ENCODE peak calls at places on chromosomes 1 and 21, in eight cellular contexts. S is progenitor cell of endocrine pancreas, R is tibial nerve, M is adrenal gland, C is IMR-90, K is neural crest cell, P is choroid plexus epithelial cell, A is PC-9. G is an unnamed sample.
A peak's percentile ranks its signal among the peaks of the same experiment; 100 is the strongest.

GRCh38 chr1:39006287-39006686 is 15.2 kb downstream of the AKIRIN1 start:
- DNase-seq in S (no peak), R (no peak), M (no peak), C (no peak), K (no peak), P (no peak), A (no peak), G (no peak)

GRCh38 chr1:119004781-119005180 is 16.6 kb upstream of the TBX15 start:
- DNase-seq in S (no peak), R (no peak), M (no peak), C (no peak), K (no peak), P (no peak), A (no peak), G (no peak)

GRCh38 chr1:17211377-17211776 is 6.4 kb downstream of the PADI1 start:
- DNase-seq in S (no peak), R (no peak), M (no peak), C (no peak), K (no peak), P (no peak), A (no peak), G (no peak)

GRCh38 chr1:66360285-66360724 is 173.6 kb upstream of the SGIP1 start:
- DNase-seq in S (no peak), R (no peak), M (no peak), C (no peak), K (no peak), P (no peak), A (no peak), G (no peak)

GRCh38 chr21:42850463-42850862 is 28.9 kb downstream of the WDR4 start:
- DNase-seq in S (no peak), R (no peak), M (no peak), C (no peak), K (no peak), P (no peak), A (no peak), G (no peak)

GRCh38 chr1:153490272-153491051 is 30.0 kb upstream of the S100A7 start:
- DNase-seq in S (no peak), R (peak; percentile 92), M (peak; percentile 85), C (peak; percentile 97), K (no peak), P (peak; percentile 88), A (peak; percentile 88), G (no peak)

GRCh38 chr1:109719337-109719837 is 7.3 kb downstream of the GSTM5 start:
- DNase-seq in S (no peak), R (no peak), M (no peak), C (peak; percentile 57), K (no peak), P (peak; percentile 30), A (peak; percentile 66), G (no peak)

GRCh38 chr1:84758968-84759491 is 68.8 kb upstream of the SSX2IP start:
- DNase-seq in S (no peak), R (peak; percentile 24), M (no peak), C (peak; percentile 53), K (no peak), P (peak; percentile 37), A (no peak), G (no peak)

GRCh38 chr1:101150266-101150665 is 86.6 kb upstream of the S1PR1 start:
- DNase-seq in S (no peak), R (no peak), M (no peak), C (no peak), K (no peak), P (no peak), A (peak; percentile 20), G (no peak)

GRCh38 chr1:99963041-99963795 is 6.6 kb upstream of the SLC35A3 start:
- DNase-seq in S (no peak), R (no peak), M (no peak), C (peak; percentile 73), K (no peak), P (peak; percentile 74), A (peak; percentile 60), G (no peak)

GRCh38 chr1:230679131-230679530 is 34.8 kb downstream of the AGT start:
- DNase-seq in S (no peak), R (no peak), M (no peak), C (no peak), K (no peak), P (no peak), A (no peak), G (no peak)

GRCh38 chr1:7991504-7992440 is 30.3 kb downstream of the PARK7 start:
- DNase-seq in S (no peak), R (no peak), M (no peak), C (peak; percentile 40), K (no peak), P (no peak), A (no peak), G (no peak)

GRCh38 chr1:113943028-113943811 is 14.1 kb downstream of the HIPK1 start:
- DNase-seq in S (no peak), R (no peak), M (no peak), C (peak; percentile 16), K (no peak), P (peak; percentile 68), A (no peak), G (no peak)

GRCh38 chr1:159000627-159001026 is 9.1 kb upstream of the IFI16 start:
- DNase-seq in S (no peak), R (peak; percentile 95), M (peak; percentile 84), C (peak; percentile 94), K (no peak), P (peak; percentile 96), A (no peak), G (peak; percentile 87)

GRCh38 chr1:156448134-156448967 is 52.2 kb downstream of the MEF2D start:
- DNase-seq in S (no peak), R (no peak), M (no peak), C (no peak), K (no peak), P (no peak), A (peak; percentile 32), G (no peak)

DNA sequence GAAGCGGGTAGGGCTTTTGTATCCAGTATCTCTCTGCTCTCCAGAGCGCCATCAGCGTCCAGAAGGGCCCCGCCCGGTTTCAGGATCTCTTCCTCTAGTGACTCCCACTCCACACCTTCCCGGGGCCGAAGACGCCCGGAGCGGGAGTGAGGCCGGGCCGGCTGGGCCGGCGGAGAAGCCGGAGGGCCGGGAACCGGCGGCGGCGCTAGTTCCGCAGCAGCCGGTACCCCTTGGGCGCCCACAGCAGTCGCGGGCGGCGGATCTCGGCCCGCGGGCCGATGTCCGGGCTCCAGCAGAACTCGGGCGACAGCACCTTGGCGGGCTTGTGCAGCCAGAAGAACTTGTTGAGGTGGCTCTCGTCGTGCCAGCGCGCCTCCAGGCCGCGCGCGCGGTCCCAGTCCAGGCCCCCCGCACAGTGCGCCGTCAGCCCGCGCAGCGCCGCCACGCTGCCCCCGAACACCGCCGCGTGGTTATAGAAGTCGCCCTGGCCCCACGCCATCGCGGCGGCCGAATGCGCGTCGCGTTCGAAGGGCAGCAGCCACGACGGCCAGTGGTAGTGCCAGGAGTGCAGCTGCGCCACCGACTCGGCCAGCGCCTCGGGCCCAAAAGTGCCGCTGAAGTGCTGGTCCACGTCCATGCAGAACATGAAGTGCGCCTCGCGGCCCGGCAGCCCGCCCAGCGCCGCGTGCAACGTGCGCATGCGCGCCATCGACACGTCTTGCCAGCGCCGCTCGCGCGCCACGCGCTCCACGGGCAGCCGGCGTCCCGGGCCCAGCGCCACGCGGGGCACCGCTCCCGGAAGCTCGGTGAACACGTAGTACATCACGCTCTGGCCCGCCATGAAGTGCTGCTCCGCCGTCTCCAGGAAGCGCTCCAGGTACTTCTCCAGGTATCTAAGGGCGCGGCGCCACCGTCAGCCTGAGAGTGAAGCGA is 14.1 kb downstream of the A3GALT2 start:
- DNase-seq in S (no peak), R (no peak), M (no peak), C (no peak), K (no peak), P (no peak), A (no peak), G (no peak)
- TF ChIP-seq CTCF in S (no peak), R (no peak), M (no peak), C (no peak), K (no peak), P (no peak), A (no peak), G (no peak)

DNA sequence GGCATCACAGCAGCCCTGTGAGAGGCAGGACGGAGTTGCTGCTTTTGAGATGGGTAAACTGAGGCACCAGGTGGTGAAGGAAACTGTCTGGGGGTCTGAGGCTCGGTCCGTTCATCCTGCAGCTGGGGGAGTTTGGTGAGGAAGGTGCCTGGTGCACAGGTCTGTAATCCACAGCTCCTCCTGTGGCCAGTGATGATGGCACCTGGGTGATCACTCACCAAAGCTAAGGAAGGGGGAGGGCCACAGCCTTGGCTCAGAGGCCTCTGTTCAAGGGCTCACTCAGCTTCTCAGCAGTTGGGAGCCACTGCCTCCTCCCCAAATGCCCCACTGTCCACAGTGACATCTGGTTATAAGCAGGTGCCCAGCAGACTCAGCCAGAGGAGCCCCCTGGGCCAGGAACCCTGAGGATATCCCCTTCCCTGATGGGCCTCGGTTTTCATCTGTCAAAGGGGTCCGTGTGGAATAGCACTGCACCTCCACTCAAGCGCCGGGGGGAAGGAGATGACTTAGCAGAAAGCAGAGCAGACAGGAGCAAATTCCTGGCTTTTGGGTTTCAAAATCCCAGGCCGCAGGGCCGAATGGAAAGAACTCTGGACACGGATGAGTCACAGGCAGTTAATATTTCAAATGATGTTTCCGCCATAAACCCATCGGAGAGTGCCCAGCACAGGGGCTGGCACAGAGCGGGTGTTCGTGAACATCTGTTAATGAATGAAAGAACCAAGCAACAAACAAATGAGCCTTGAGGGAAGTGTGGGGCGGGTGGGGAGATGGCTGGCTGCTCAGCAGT is 82.8 kb downstream of the DMRTB1 start:
- DNase-seq in S (no peak), R (no peak), M (peak; percentile 29), C (peak; percentile 90), K (no peak), P (peak; percentile 80), A (peak; percentile 89), G (peak; percentile 90)
- TF ChIP-seq CTCF in S (peak; percentile 46), R (no peak), M (peak; percentile 20), C (peak; percentile 38), K (peak; percentile 33), P (peak; percentile 52), A (peak; percentile 78), G (peak; percentile 50)

GRCh38 chr21:31409849-31410762 is 66.0 kb upstream of the TIAM1 start:
- DNase-seq in S (no peak), R (no peak), M (no peak), C (no peak), K (no peak), P (no peak), A (no peak), G (no peak)

GRCh38 chr21:31413698-31414097 is 69.6 kb upstream of the TIAM1 start:
- DNase-seq in S (no peak), R (no peak), M (no peak), C (no peak), K (no peak), P (no peak), A (no peak), G (no peak)

GRCh38 chr21:31408306-31409088 is 64.4 kb upstream of the TIAM1 start:
- DNase-seq in S (no peak), R (no peak), M (no peak), C (no peak), K (no peak), P (no peak), A (no peak), G (no peak)

GRCh38 chr21:31414601-31415000 is 70.5 kb upstream of the TIAM1 start:
- DNase-seq in S (no peak), R (no peak), M (no peak), C (no peak), K (no peak), P (no peak), A (no peak), G (no peak)

GRCh38 chr21:31410763-31411278 is 66.8 kb upstream of the TIAM1 start:
- DNase-seq in S (no peak), R (no peak), M (no peak), C (no peak), K (no peak), P (no peak), A (no peak), G (no peak)
- TF ChIP-seq CTCF in S (no peak), R (no peak), M (no peak), C (no peak), K (no peak), P (no peak), A (no peak), G (no peak)

GRCh38 chr1:2275796-2276536 is 47.8 kb downstream of the SKI start:
- DNase-seq in S (no peak), R (no peak), M (no peak), C (peak; percentile 49), K (no peak), P (peak; percentile 84), A (no peak), G (no peak)
- TF ChIP-seq CTCF in S (no peak), R (no peak), M (no peak), C (no peak), K (no peak), P (peak; percentile 7), A (no peak), G (no peak)

G was measured in osteocyte.